ENCODE peak calls at places on chromosome 20, in eight cellular contexts. E, B, F, H, G, A, Y and O are unnamed samples.

GRCh38 chr20:17841751-17842191 is 126.8 kb downstream of the SNX5 start:
- DNase-seq in E (no peak), B (peak; percentile 80), F (peak; percentile 82), H (peak; percentile 60), G (peak; percentile 40), A (no peak), Y (no peak), O (peak; percentile 76)

GRCh38 chr20:51583499-51583898 is 41.0 kb upstream of the NFATC2 start:
- DNase-seq in E (no peak), B (no peak), F (no peak), H (no peak), G (no peak), A (no peak), Y (no peak), O (no peak)

GRCh38 chr20:8654486-8654885 is 414.4 kb upstream of the PLCB4 start:
- DNase-seq in E (no peak), B (no peak), F (no peak), H (no peak), G (no peak), A (no peak), Y (no peak), O (no peak)

GRCh38 chr20:44083220-44083933 is 103.6 kb downstream of the JPH2 start:
- DNase-seq in E (no peak), B (peak; percentile 58), F (peak; percentile 58), H (no peak), G (no peak), A (no peak), Y (no peak), O (peak; percentile 61)

GRCh38 chr20:9609892-9610502 is 95.6 kb downstream of the LAMP5 start:
- DNase-seq in E (peak; percentile 84), B (peak; percentile 71), F (peak; percentile 62), H (peak; percentile 36), G (no peak), A (no peak), Y (peak; percentile 34), O (no peak)

GRCh38 chr20:24781061-24781980 is 167.7 kb upstream of the CST7 start:
- DNase-seq in E (no peak), B (peak; percentile 36), F (no peak), H (no peak), G (peak; percentile 54), A (peak; percentile 24), Y (peak; percentile 19), O (no peak)

GRCh38 chr20:10521068-10521834 is 86.1 kb downstream of the SLX4IP start:
- DNase-seq in E (peak; percentile 17), B (peak; percentile 89), F (no peak), H (no peak), G (no peak), A (no peak), Y (no peak), O (no peak)

GRCh38 chr20:1567392-1568165 is 10.1 kb upstream of the SIRPD start:
- DNase-seq in E (no peak), B (peak; percentile 27), F (no peak), H (no peak), G (no peak), A (no peak), Y (no peak), O (no peak)

GRCh38 chr20:45341579-45341938 is 6.7 kb downstream of the SDC4 start:
- DNase-seq in E (no peak), B (no peak), F (no peak), H (no peak), G (no peak), A (no peak), Y (no peak), O (no peak)

GRCh38 chr20:1802385-1803215 is 92.6 kb upstream of the SIRPA start:
- DNase-seq in E (peak; percentile 65), B (peak; percentile 76), F (peak; percentile 81), H (no peak), G (peak; percentile 67), A (peak; percentile 80), Y (peak; percentile 73), O (no peak)

GRCh38 chr20:10519361-10520048 is 84.4 kb downstream of the SLX4IP start:
- DNase-seq in E (no peak), B (peak; percentile 85), F (no peak), H (no peak), G (no peak), A (no peak), Y (no peak), O (no peak)

GRCh38 chr20:17225891-17226409 is 890 bp upstream of the PCSK2 start:
- DNase-seq in E (no peak), B (no peak), F (no peak), H (no peak), G (peak; percentile 65), A (no peak), Y (no peak), O (no peak)

GRCh38 chr20:51374961-51375360 is 167.6 kb downstream of the NFATC2 start:
- DNase-seq in E (no peak), B (no peak), F (no peak), H (no peak), G (peak; percentile 34), A (peak; percentile 19), Y (no peak), O (no peak)

GRCh38 chr20:3864518-3864917 is 17.9 kb downstream of the MAVS start:
- DNase-seq in E (no peak), B (no peak), F (no peak), H (no peak), G (no peak), A (no peak), Y (no peak), O (no peak)

GRCh38 chr20:51380401-51381385 is 161.8 kb downstream of the NFATC2 start:
- DNase-seq in E (no peak), B (no peak), F (no peak), H (no peak), G (no peak), A (peak; percentile 12), Y (no peak), O (no peak)

GRCh38 chr20:44580581-44581268 is 1.7 kb upstream of the PKIG start:
- DNase-seq in E (no peak), B (no peak), F (no peak), H (no peak), G (no peak), A (no peak), Y (no peak), O (no peak)

GRCh38 chr20:44025756-44026155 is 111.1 kb downstream of the TOX2 start:
- DNase-seq in E (no peak), B (no peak), F (no peak), H (no peak), G (no peak), A (no peak), Y (no peak), O (peak; percentile 18)

GRCh38 chr20:9945406-9945805 is 89.4 kb upstream of the ANKEF1 start:
- DNase-seq in E (peak; percentile 8), B (peak; percentile 2), F (no peak), H (no peak), G (no peak), A (no peak), Y (no peak), O (no peak)

GRCh38 chr20:37309290-37309689 is 19.8 kb downstream of the MANBAL start:
- DNase-seq in E (no peak), B (no peak), F (no peak), H (no peak), G (no peak), A (peak; percentile 19), Y (no peak), O (no peak)

DNA sequence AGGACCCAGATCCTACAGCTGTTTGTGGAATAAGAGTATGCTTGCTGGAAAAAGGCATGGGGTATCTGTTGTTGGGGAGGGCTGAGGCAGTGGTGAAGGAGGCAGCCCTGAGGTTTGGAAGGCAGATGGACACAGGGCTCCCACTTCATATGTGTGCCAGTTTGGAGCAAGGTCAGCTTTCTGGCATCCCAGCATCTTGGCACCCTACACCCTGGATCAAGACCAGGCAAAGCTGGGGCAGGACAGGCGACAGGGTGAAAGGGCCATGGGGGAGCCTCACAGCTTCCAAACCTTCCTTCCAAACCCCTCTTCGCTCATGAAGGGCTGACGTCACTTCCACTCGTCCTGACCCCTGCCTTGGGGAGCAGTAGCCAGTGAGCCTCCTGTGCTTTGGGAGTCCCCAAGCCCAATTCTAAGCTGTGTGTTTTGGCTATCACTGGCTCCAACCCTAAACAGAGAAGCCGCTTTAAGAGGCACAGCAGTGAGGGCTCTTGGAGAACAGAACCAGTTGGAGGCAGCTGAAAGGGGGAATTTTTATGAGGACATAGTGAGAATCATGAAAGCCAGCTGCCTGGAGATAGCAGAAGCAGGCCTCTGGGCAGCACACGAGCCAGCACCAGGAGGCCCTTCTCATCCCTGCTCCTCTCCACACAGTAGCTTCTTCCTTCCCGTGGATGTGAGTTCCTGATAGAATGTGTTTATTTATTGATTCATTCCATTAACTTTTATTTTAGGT is 448.6 kb upstream of the CDH4 start:
- DNase-seq in E (no peak), B (no peak), F (no peak), H (no peak), G (no peak), A (no peak), Y (no peak), O (no peak)
- H3K9me3 ChIP-seq in E (peaks cover 5% of the 10 kb centered on the region), B (peaks cover 15% of the 10 kb centered on the region), F (peaks cover 21% of the 10 kb centered on the region), H (peaks cover 2% of the 10 kb centered on the region), G (no peaks in the 10 kb centered on the region), A (no peaks in the 10 kb centered on the region), Y (peaks cover 6% of the 10 kb centered on the region), O (no peaks in the 10 kb centered on the region)

GRCh38 chr20:55977723-55978481 is 27.4 kb downstream of the CBLN4 start:
- DNase-seq in E (no peak), B (no peak), F (no peak), H (no peak), G (no peak), A (peak; percentile 74), Y (peak; percentile 63), O (no peak)
- H3K9me3 ChIP-seq in E (peaks cover 3% of the 10 kb centered on the region), B (peaks cover 24% of the 10 kb centered on the region), F (no peaks in the 10 kb centered on the region), H (peaks cover 24% of the 10 kb centered on the region), G (no peaks in the 10 kb centered on the region), A (no peaks in the 10 kb centered on the region), Y (no peaks in the 10 kb centered on the region), O (no peaks in the 10 kb centered on the region)

GRCh38 chr20:40110241-40110910 is 578.7 kb downstream of the MAFB start:
- DNase-seq in E (no peak), B (no peak), F (no peak), H (no peak), G (no peak), A (no peak), Y (no peak), O (no peak)
- H3K9me3 ChIP-seq in E (no peaks in the 10 kb centered on the region), B (no peaks in the 10 kb centered on the region), F (no peaks in the 10 kb centered on the region), H (no peaks in the 10 kb centered on the region), G (no peaks in the 10 kb centered on the region), A (no peaks in the 10 kb centered on the region), Y (no peaks in the 10 kb centered on the region), O (no peaks in the 10 kb centered on the region)

GRCh38 chr20:31476313-31476623 is 1.2 kb downstream of the REM1 start:
- DNase-seq in E (no peak), B (no peak), F (no peak), H (no peak), G (no peak), A (no peak), Y (no peak), O (no peak)
- H3K9me3 ChIP-seq in E (peaks cover 36% of the 10 kb centered on the region), B (no peaks in the 10 kb centered on the region), F (no peaks in the 10 kb centered on the region), H (no peaks in the 10 kb centered on the region), G (no peaks in the 10 kb centered on the region), A (no peaks in the 10 kb centered on the region), Y (no peaks in the 10 kb centered on the region), O (no peaks in the 10 kb centered on the region)

GRCh38 chr20:56194042-56194441 is 54.5 kb upstream of the MC3R start:
- DNase-seq in E (no peak), B (no peak), F (no peak), H (no peak), G (no peak), A (no peak), Y (no peak), O (no peak)

GRCh38 chr20:56200456-56200855 is 48.1 kb upstream of the MC3R start:
- DNase-seq in E (no peak), B (no peak), F (no peak), H (no peak), G (no peak), A (no peak), Y (no peak), O (no peak)

GRCh38 chr20:56195946-56196345 is 52.6 kb upstream of the MC3R start:
- DNase-seq in E (no peak), B (no peak), F (no peak), H (no peak), G (no peak), A (no peak), Y (no peak), O (no peak)
- H3K9me3 ChIP-seq in E (peaks cover 4% of the 10 kb centered on the region), B (peaks cover 15% of the 10 kb centered on the region), F (peaks cover 16% of the 10 kb centered on the region), H (peaks cover 27% of the 10 kb centered on the region), G (no peaks in the 10 kb centered on the region), A (no peaks in the 10 kb centered on the region), Y (peaks cover 11% of the 10 kb centered on the region), O (peaks cover 4% of the 10 kb centered on the region)